ENCODE peak calls at places on chromosomes 2 and 18, in eight cellular contexts. R is choroid plexus epithelial cell, B is fibroblast of lung, L is endothelial cell of umbilical vein, V is Peyer's patch, Y is cardiac fibroblast, A is aorta, J is lower lobe of right lung. H is an unnamed sample.

GRCh38 chr2:69422198-69422597 is 15.0 kb downstream of the NFU1 start:
- DNase-seq in R (peak; percentile 28), B (no peak), L (no peak), V (no peak), Y (no peak), A (no peak), J (no peak), H (no peak)

GRCh38 chr2:12300019-12300602 is 416.6 kb upstream of the TRIB2 start:
- DNase-seq in R (peak; percentile 74), B (no peak), L (peak; percentile 44), V (no peak), Y (peak; percentile 68), A (no peak), J (no peak), H (no peak)

GRCh38 chr18:39487932-39488331 is 1922.3 kb upstream of the CELF4 start:
- DNase-seq in R (no peak), B (no peak), L (no peak), V (no peak), Y (no peak), A (no peak), J (no peak), H (no peak)

GRCh38 chr2:96763511-96764252 is 3.0 kb downstream of the CNNM4 start:
- DNase-seq in R (no peak), B (no peak), L (peak; percentile 26), V (peak; percentile 66), Y (no peak), A (no peak), J (no peak), H (no peak)

GRCh38 chr2:75100011-75100680 is 99.2 kb downstream of the TACR1 start:
- DNase-seq in R (peak; percentile 14), B (peak; percentile 6), L (no peak), V (no peak), Y (peak; percentile 42), A (no peak), J (no peak), H (no peak)

GRCh38 chr2:172813314-172813888 is 77.8 kb downstream of the RAPGEF4 start:
- DNase-seq in R (peak; percentile 58), B (peak; percentile 54), L (peak; percentile 68), V (no peak), Y (peak; percentile 71), A (no peak), J (no peak), H (no peak)

GRCh38 chr2:51387235-51387634 is 355.3 kb upstream of the NRXN1 start:
- DNase-seq in R (peak; percentile 89), B (peak; percentile 43), L (no peak), V (no peak), Y (peak; percentile 3), A (no peak), J (no peak), H (no peak)

GRCh38 chr2:7692657-7693161 is 775.5 kb downstream of the RNF144A start:
- DNase-seq in R (peak; percentile 39), B (peak; percentile 90), L (no peak), V (no peak), Y (peak; percentile 58), A (peak; percentile 79), J (no peak), H (no peak)

GRCh38 chr2:28552045-28552823 is 56.4 kb downstream of the PLB1 start:
- DNase-seq in R (peak; percentile 19), B (peak; percentile 42), L (no peak), V (no peak), Y (peak; percentile 20), A (no peak), J (no peak), H (no peak)

GRCh38 chr2:69494126-69494525 is 56.9 kb upstream of the NFU1 start:
- DNase-seq in R (no peak), B (no peak), L (no peak), V (no peak), Y (no peak), A (no peak), J (no peak), H (no peak)

GRCh38 chr2:111948832-111949231 is 50.4 kb downstream of the MERTK start:
- DNase-seq in R (no peak), B (no peak), L (no peak), V (no peak), Y (no peak), A (no peak), J (no peak), H (no peak)

GRCh38 chr18:68991281-68991680 is 193.4 kb downstream of the CCDC102B start:
- DNase-seq in R (peak; percentile 84), B (peak; percentile 21), L (no peak), V (no peak), Y (peak; percentile 83), A (no peak), J (no peak), H (no peak)

GRCh38 chr2:19114754-19115231 is 243.6 kb downstream of the OSR1 start:
- DNase-seq in R (peak; percentile 29), B (no peak), L (no peak), V (no peak), Y (peak; percentile 61), A (no peak), J (no peak), H (no peak)

GRCh38 chr2:101983928-101984327 is 7.8 kb upstream of the IL1R2 start:
- DNase-seq in R (peak; percentile 61), B (peak; percentile 45), L (peak; percentile 16), V (no peak), Y (peak; percentile 32), A (no peak), J (no peak), H (no peak)

GRCh38 chr2:206876176-206876575 is 63.1 kb upstream of the CPO start:
- DNase-seq in R (no peak), B (no peak), L (no peak), V (no peak), Y (no peak), A (no peak), J (no peak), H (no peak)

GRCh38 chr2:233072838-233073237 is 12.7 kb downstream of the INPP5D start:
- DNase-seq in R (no peak), B (no peak), L (no peak), V (peak; percentile 25), Y (no peak), A (peak; percentile 44), J (no peak), H (no peak)

GRCh38 chr2:64748561-64748960 is 94.8 kb upstream of the SERTAD2 start:
- DNase-seq in R (no peak), B (no peak), L (no peak), V (no peak), Y (no peak), A (no peak), J (no peak), H (no peak)

GRCh38 chr18:35438480-35439234 is 59.1 kb downstream of the INO80C start:
- DNase-seq in R (peak; percentile 35), B (no peak), L (no peak), V (no peak), Y (no peak), A (no peak), J (no peak), H (no peak)

DNA sequence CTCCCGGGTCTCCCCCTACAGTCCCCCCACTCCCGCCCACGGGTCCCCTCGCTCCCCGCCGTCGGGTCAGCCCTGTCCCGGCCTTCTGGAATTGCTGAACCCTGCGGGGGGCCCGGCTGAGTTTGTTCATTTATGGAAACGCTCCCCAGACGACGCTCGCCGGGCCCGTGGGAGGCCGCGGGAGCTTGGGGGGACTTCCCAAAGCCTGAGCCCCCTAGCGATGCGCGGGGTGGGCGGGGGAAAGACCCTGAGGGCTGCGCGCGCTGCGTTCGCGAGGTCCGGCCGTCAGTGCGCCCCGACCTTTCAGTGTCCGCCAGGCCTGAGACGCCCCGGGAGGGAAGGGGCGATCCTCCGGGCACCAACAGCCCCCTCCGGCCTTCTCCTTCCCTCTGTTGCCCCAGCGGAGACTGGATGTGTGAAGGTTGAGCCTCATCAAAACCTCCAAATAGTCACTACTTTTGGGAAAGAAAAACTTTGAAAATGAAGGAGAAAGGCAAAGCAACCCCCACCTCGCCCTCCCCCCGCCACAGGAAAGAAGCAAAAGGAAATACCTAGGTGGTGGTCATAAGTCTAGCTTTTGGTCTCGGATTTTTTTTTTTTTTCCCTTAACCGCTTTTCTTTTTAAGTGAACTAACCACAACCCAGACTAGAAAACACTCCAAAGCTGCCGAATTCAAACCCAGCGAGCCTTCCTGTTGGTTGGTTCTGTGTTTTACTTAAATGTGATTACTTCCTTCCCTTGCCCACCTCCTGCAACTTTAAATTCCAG is 509 bp upstream of the CYS1 start:
- DNase-seq in R (peak; percentile 28), B (no peak), L (no peak), V (no peak), Y (no peak), A (no peak), J (no peak), H (no peak)
- H3K4me3 ChIP-seq in R (peak overlapping the region; percentile 50), B (peak overlapping the region; percentile 27), L (no peak overlapping the region), V (peak overlapping the region; percentile 13), Y (no peak overlapping the region), A (peak overlapping the region; percentile 96), J (peak overlapping the region; percentile 53), H (peak overlapping the region; percentile 31)

DNA sequence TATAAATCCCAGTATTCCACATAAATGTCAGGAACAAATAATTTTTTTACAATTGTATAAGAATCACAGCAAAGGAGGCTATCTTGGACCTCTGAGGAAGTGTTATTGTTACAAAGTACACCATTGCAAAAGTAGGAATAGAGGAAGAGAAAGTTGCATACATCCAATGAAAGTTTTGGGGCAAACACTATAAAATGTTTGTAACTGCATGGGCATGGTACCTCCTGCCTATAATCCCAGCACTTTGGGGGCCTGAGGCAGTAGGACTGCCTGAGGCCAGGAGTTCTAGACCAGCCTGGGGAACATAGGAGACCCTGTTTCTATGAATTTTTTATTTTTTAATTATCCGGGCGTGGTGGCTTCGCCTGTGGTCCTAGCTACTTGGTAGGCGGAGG is 755 bp upstream of the MEMO1 start:
- DNase-seq in R (no peak), B (no peak), L (no peak), V (no peak), Y (no peak), A (no peak), J (no peak), H (no peak)
- H3K4me3 ChIP-seq in R (peak overlapping the region; percentile 87), B (peak overlapping the region; percentile 80), L (peak overlapping the region; percentile 81), V (peak overlapping the region; percentile 61), Y (peak overlapping the region; percentile 56), A (peak overlapping the region; percentile 84), J (peak overlapping the region; percentile 90), H (peak overlapping the region; percentile 66)

GRCh38 chr2:212773808-212774339 is 235.3 kb upstream of the ERBB4 start:
- DNase-seq in R (no peak), B (no peak), L (no peak), V (no peak), Y (no peak), A (no peak), J (no peak), H (no peak)

DNA sequence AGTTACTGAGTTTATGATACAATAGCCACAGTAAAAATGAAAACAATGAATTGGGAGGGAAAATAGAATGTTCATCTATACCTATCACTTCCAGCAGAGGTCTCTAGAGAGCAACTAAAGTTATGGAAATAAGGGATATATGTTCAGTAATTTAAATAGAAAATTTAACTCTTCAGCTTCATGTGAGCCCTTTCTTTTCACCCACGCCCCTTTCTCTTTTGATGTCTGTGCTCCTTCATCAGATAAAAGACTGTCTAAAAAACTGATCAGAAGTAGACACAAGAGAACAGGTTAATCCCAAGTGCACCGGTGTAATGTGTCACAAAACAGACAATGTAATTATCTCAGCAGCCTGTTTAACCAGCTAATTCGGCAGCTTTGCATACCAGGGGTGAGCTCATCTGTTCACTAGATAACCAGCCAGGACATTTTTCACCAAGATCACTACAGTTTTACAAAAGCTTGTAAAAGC is 238.5 kb upstream of the ERBB4 start:
- DNase-seq in R (peak; percentile 54), B (peak; percentile 53), L (peak; percentile 39), V (no peak), Y (peak; percentile 56), A (no peak), J (no peak), H (no peak)
- H3K4me3 ChIP-seq in R (peak overlapping the region; percentile 36), B (no peak overlapping the region), L (no peak overlapping the region), V (no peak overlapping the region), Y (peak overlapping the region; percentile 11), A (no peak overlapping the region), J (no peak overlapping the region), H (no peak overlapping the region)

GRCh38 chr18:55546873-55547704 is 40.9 kb downstream of the TCF4 start:
- DNase-seq in R (peak; percentile 66), B (peak; percentile 63), L (peak; percentile 19), V (no peak), Y (peak; percentile 67), A (no peak), J (no peak), H (no peak)
- H3K4me3 ChIP-seq in R (peak overlapping the region; percentile 43), B (peak overlapping the region; percentile 49), L (no peak overlapping the region), V (no peak overlapping the region), Y (peak overlapping the region; percentile 37), A (peak overlapping the region; percentile 6), J (no peak overlapping the region), H (no peak overlapping the region)